ENCODE peak calls at places on chromosomes 7 and 10, in eight cellular contexts. Z is gastrocnemius medialis, M is body of pancreas, J is thoracic aorta, G is sigmoid colon, Q is foreskin keratinocyte, R is pancreas, C is A549. A is an unnamed sample.

GRCh38 chr10:59830601-59831259 is 75.6 kb downstream of the CCDC6 start:
- DNase-seq in Z (no peak), M (peak; percentile 59), J (no peak), G (no peak), Q (no peak), R (no peak), C (peak; percentile 60), A (peak; percentile 37)

GRCh38 chr10:124975977-124976514 is 34.1 kb downstream of the ZRANB1 start:
- DNase-seq in Z (no peak), M (no peak), J (no peak), G (no peak), Q (no peak), R (no peak), C (no peak), A (peak; percentile 17)

GRCh38 chr10:119817991-119818888 is 54.4 kb downstream of the MCMBP start:
- DNase-seq in Z (no peak), M (peak; percentile 49), J (no peak), G (peak; percentile 89), Q (peak; percentile 17), R (peak; percentile 57), C (no peak), A (no peak)

GRCh38 chr10:130998642-130999041 is 312.9 kb downstream of the TCERG1L start:
- DNase-seq in Z (no peak), M (no peak), J (no peak), G (no peak), Q (no peak), R (no peak), C (no peak), A (no peak)

GRCh38 chr7:121167971-121168370 is 160.8 kb upstream of the WNT16 start:
- DNase-seq in Z (no peak), M (no peak), J (no peak), G (no peak), Q (no peak), R (no peak), C (no peak), A (no peak)

GRCh38 chr10:76017026-76017732 is 585.8 kb downstream of the LRMDA start:
- DNase-seq in Z (no peak), M (no peak), J (no peak), G (no peak), Q (no peak), R (no peak), C (no peak), A (no peak)

GRCh38 chr10:93465806-93466675 is 16.1 kb downstream of the MYOF start:
- DNase-seq in Z (peak; percentile 61), M (peak; percentile 82), J (peak; percentile 86), G (peak; percentile 96), Q (peak; percentile 98), R (peak; percentile 69), C (peak; percentile 97), A (no peak)

GRCh38 chr10:13949844-13950542 is 363.2 kb downstream of the PRPF18 start:
- DNase-seq in Z (no peak), M (no peak), J (no peak), G (no peak), Q (peak; percentile 56), R (no peak), C (no peak), A (no peak)

GRCh38 chr10:129814681-129815646 is 149.1 kb downstream of the EBF3 start:
- DNase-seq in Z (no peak), M (peak; percentile 40), J (no peak), G (no peak), Q (no peak), R (no peak), C (no peak), A (no peak)

GRCh38 chr10:127899766-127900382 is 7.0 kb upstream of the PTPRE start:
- DNase-seq in Z (no peak), M (no peak), J (no peak), G (no peak), Q (no peak), R (no peak), C (no peak), A (no peak)

GRCh38 chr7:21806388-21806787 is 139.3 kb downstream of the CDCA7L start:
- DNase-seq in Z (no peak), M (no peak), J (no peak), G (no peak), Q (no peak), R (no peak), C (no peak), A (no peak)

GRCh38 chr10:114508376-114508775 is 104.1 kb upstream of the AFAP1L2 start:
- DNase-seq in Z (no peak), M (no peak), J (no peak), G (no peak), Q (no peak), R (no peak), C (no peak), A (no peak)

DNA sequence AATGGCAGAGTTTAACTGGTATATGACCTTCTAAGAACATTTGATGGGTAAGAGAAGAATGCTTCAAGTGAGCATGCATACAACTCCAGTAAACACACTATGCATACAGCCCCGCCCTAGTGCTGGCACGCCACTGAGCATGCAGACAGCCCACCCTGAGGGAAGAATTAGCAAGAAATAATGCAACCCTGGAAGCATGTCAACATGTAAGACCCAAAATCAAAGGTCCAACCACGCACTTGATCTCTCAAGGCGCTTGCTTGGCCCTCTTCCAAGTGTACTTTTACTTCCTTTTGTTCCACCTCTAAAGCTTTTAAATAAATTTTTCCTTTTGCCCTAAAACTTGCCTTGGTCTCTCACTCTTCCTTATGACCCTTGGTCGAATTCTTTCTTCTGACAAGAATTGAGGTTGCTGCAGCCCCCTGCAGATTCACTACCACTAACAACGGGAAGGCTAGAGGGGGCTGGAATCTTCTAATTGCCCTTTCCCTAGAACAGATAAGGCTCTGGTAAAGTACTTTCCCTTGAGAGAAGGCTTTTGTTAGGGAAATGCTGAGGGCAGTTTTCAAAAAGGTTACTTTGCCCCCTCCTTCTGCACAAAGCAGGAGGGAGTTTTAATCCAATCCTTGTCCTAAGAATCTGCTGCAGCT is 3.4 kb downstream of the FAM24B start:
- DNase-seq in Z (no peak), M (peak; percentile 18), J (no peak), G (no peak), Q (no peak), R (no peak), C (no peak), A (no peak)
- H3K4me1 ChIP-seq in Z (no peaks in the 10 kb centered on the region), M (peaks cover 48% of the 10 kb centered on the region), J (peaks cover 4% of the 10 kb centered on the region), G (peaks cover 18% of the 10 kb centered on the region), Q (no peaks in the 10 kb centered on the region), R (no peaks in the 10 kb centered on the region), C (peaks cover 34% of the 10 kb centered on the region), A (peaks cover 4% of the 10 kb centered on the region)

GRCh38 chr7:89023902-89024301 is 228.4 kb upstream of the TEX47 start:
- DNase-seq in Z (no peak), M (no peak), J (no peak), G (no peak), Q (no peak), R (no peak), C (no peak), A (peak; percentile 78)

GRCh38 chr7:89017676-89018075 is 222.1 kb upstream of the TEX47 start:
- DNase-seq in Z (no peak), M (no peak), J (no peak), G (no peak), Q (no peak), R (no peak), C (no peak), A (no peak)

GRCh38 chr7:89023146-89023545 is 227.6 kb upstream of the TEX47 start:
- DNase-seq in Z (no peak), M (no peak), J (no peak), G (no peak), Q (no peak), R (no peak), C (no peak), A (no peak)

GRCh38 chr7:89021741-89022140 is 226.2 kb upstream of the TEX47 start:
- DNase-seq in Z (no peak), M (no peak), J (no peak), G (no peak), Q (no peak), R (no peak), C (no peak), A (no peak)
- H3K4me1 ChIP-seq in Z (no peaks in the 10 kb centered on the region), M (no peaks in the 10 kb centered on the region), J (no peaks in the 10 kb centered on the region), G (no peaks in the 10 kb centered on the region), Q (no peaks in the 10 kb centered on the region), R (no peaks in the 10 kb centered on the region), C (no peaks in the 10 kb centered on the region), A (peaks cover 25% of the 10 kb centered on the region)

DNA sequence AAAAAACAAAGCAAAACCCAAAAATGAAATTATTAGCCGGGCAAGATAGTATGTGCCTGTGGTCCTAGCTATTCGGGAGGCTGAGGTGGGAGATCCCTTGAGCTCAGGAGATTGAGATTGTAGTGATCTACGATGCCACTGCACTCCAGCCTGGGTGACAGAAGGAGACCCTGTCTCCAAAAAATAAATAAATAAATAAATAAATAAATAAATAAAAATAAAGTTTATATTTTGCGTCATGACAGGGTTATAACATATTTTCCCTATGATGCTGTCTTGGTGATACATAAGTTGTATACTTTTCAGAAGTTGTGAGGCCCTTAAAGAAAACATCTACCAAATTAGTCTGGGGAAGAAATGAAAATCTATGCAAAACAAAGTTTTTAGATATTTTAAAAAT is 94.5 kb upstream of the MKLN1 start:
- DNase-seq in Z (no peak), M (no peak), J (no peak), G (no peak), Q (no peak), R (no peak), C (no peak), A (no peak)
- H3K4me1 ChIP-seq in Z (peaks cover 18% of the 10 kb centered on the region), M (no peaks in the 10 kb centered on the region), J (no peaks in the 10 kb centered on the region), G (peaks cover 8% of the 10 kb centered on the region), Q (peaks cover 9% of the 10 kb centered on the region), R (no peaks in the 10 kb centered on the region), C (peaks cover 76% of the 10 kb centered on the region), A (peaks cover 15% of the 10 kb centered on the region)

GRCh38 chr7:84142726-84143125 is 51.9 kb downstream of the SEMA3A start:
- DNase-seq in Z (no peak), M (no peak), J (no peak), G (no peak), Q (no peak), R (no peak), C (no peak), A (no peak)
- H3K4me1 ChIP-seq in Z (no peaks in the 10 kb centered on the region), M (no peaks in the 10 kb centered on the region), J (no peaks in the 10 kb centered on the region), G (peaks cover 72% of the 10 kb centered on the region), Q (peaks cover 7% of the 10 kb centered on the region), R (no peaks in the 10 kb centered on the region), C (peaks cover 39% of the 10 kb centered on the region), A (no peaks in the 10 kb centered on the region)

DNA sequence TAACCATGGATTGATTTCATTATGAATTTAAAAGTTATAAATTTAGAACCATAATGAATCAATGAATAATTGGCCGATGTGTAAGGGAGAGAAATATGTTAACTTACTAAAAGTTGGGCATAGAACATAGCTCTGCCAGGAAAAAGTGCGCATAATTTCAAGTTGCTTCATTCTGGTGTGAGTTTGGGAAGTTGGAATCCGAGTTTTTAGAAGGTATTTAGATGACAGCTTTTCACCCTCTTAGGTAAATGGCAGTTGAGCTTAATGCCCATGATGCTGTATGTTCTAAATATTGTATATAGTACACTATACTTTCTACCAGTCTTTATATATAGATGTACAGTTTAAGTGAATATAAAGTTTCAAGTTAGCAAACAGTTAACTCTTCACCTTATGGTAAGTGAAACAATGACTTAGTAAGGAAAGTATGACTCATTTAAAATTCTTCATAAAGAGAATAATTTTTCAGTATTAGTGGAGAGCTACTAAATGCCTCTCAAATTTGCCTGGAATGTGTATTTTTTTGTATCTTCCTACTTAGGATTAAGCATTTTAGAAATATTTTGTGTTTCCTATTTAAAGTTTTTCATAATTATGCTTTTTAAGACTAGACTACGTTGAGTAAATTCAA is 1.6 kb downstream of the C1GALT1 start:
- DNase-seq in Z (no peak), M (no peak), J (no peak), G (no peak), Q (no peak), R (no peak), C (no peak), A (peak; percentile 33)
- H3K4me1 ChIP-seq in Z (peaks cover 25% of the 10 kb centered on the region), M (peaks cover 21% of the 10 kb centered on the region), J (peaks cover 12% of the 10 kb centered on the region), G (peaks cover 21% of the 10 kb centered on the region), Q (peaks cover 14% of the 10 kb centered on the region), R (no peaks in the 10 kb centered on the region), C (peaks cover 22% of the 10 kb centered on the region), A (peaks cover 26% of the 10 kb centered on the region)

GRCh38 chr7:2616973-2617709 is 14.6 kb upstream of the TTYH3 start:
- DNase-seq in Z (no peak), M (no peak), J (no peak), G (no peak), Q (no peak), R (no peak), C (no peak), A (no peak)
- H3K4me1 ChIP-seq in Z (peaks cover 35% of the 10 kb centered on the region), M (peaks cover 27% of the 10 kb centered on the region), J (peaks cover 31% of the 10 kb centered on the region), G (peaks cover 61% of the 10 kb centered on the region), Q (no peaks in the 10 kb centered on the region), R (no peaks in the 10 kb centered on the region), C (no peaks in the 10 kb centered on the region), A (no peaks in the 10 kb centered on the region)